ENCODE peak calls at places on chromosome 5, in seven cellular contexts. B is A673, Q is neuronal stem cell, C is dorsolateral prefrontal cortex, T is astrocyte, D is fibroblast of mammary gland, N is PC-3. M is an unnamed sample.

GRCh38 chr5:148807845-148808244 is 18.6 kb upstream of the ADRB2 start:
- DNase-seq in B (no peak), Q (no peak), C (no peak), T (peak), D (no peak), N (no peak), M (no peak)

GRCh38 chr5:132687995-132688394 is 14.2 kb downstream of the IL4 start:
- DNase-seq in B (no peak), Q (no peak), C (no peak), T (no peak), D (no peak), N (no peak), M (no peak)

GRCh38 chr5:75049581-75050274 is 2.6 kb downstream of the GCNT4 start:
- DNase-seq in B (peak), Q (peak), C (peak), T (peak), D (peak), N (peak), M (no peak)

GRCh38 chr5:34682926-34683623 is 26.9 kb downstream of the RAI14 start:
- DNase-seq in B (no peak), Q (no peak), C (no peak), T (peak), D (peak), N (peak), M (peak)

GRCh38 chr5:11234501-11234911 is 473.5 kb upstream of the DAP start:
- DNase-seq in B (no peak), Q (no peak), C (no peak), T (no peak), D (no peak), N (no peak), M (no peak)

GRCh38 chr5:69224520-69224919 is 10.2 kb upstream of the CDK7 start:
- DNase-seq in B (no peak), Q (no peak), C (no peak), T (no peak), D (no peak), N (peak), M (no peak)

GRCh38 chr5:37355161-37355560 is 15.7 kb downstream of the NUP155 start:
- DNase-seq in B (no peak), Q (no peak), C (no peak), T (no peak), D (no peak), N (no peak), M (no peak)

GRCh38 chr5:166377756-166378155 is 1913.7 kb upstream of the WWC1 start:
- DNase-seq in B (no peak), Q (no peak), C (no peak), T (no peak), D (no peak), N (no peak), M (no peak)

GRCh38 chr5:162209005-162209605 is 141.5 kb downstream of the GABRG2 start:
- DNase-seq in B (peak), Q (peak), C (peak), T (no peak), D (no peak), N (peak), M (peak)

GRCh38 chr5:41738695-41739354 is 131.4 kb downstream of the OXCT1 start:
- DNase-seq in B (no peak), Q (no peak), C (no peak), T (no peak), D (no peak), N (no peak), M (no peak)

GRCh38 chr5:140109050-140109817 is 4.7 kb upstream of the PURA start:
- DNase-seq in B (no peak), Q (no peak), C (peak), T (no peak), D (peak), N (peak), M (no peak)

GRCh38 chr5:96758621-96759020 is 49.1 kb downstream of the ERAP1 start:
- DNase-seq in B (no peak), Q (no peak), C (no peak), T (peak), D (peak), N (no peak), M (no peak)

GRCh38 chr5:57538341-57538955 is 55.8 kb upstream of the ACTBL2 start:
- DNase-seq in B (peak), Q (no peak), C (peak), T (peak), D (peak), N (peak), M (peak)

GRCh38 chr5:104080646-104081175 is 518.1 kb upstream of the NUDT12 start:
- DNase-seq in B (no peak), Q (no peak), C (no peak), T (no peak), D (no peak), N (no peak), M (no peak)

GRCh38 chr5:38926121-38926520 is 80.3 kb downstream of the OSMR start:
- DNase-seq in B (no peak), Q (no peak), C (no peak), T (peak), D (peak), N (no peak), M (peak)

GRCh38 chr5:111254613-111255012 is 30.4 kb downstream of the CAMK4 start:
- DNase-seq in B (no peak), Q (no peak), C (no peak), T (peak), D (peak), N (no peak), M (no peak)

GRCh38 chr5:155529366-155529765 is 515.8 kb downstream of the KIF4B start:
- DNase-seq in B (no peak), Q (no peak), C (no peak), T (no peak), D (peak), N (no peak), M (no peak)

GRCh38 chr5:1056611-1057484 is 48.2 kb downstream of the NKD2 start:
- DNase-seq in B (no peak), Q (no peak), C (no peak), T (no peak), D (no peak), N (no peak), M (no peak)

GRCh38 chr5:57402348-57402747 is 80.3 kb downstream of the ACTBL2 start:
- DNase-seq in B (no peak), Q (no peak), C (no peak), T (no peak), D (no peak), N (no peak), M (no peak)

GRCh38 chr5:96924016-96924443 is 11.8 kb upstream of the LNPEP start:
- DNase-seq in B (no peak), Q (no peak), C (no peak), T (no peak), D (no peak), N (peak), M (no peak)

GRCh38 chr5:134451618-134452505 is 40.2 kb upstream of the CDKN2AIPNL start:
- DNase-seq in B (peak), Q (no peak), C (peak), T (peak), D (peak), N (peak), M (no peak)

GRCh38 chr5:134345996-134346395 is 21.0 kb downstream of the CDKL3 start:
- DNase-seq in B (no peak), Q (no peak), C (no peak), T (no peak), D (no peak), N (peak), M (peak)

GRCh38 chr5:59768204-59769040 is 125.1 kb downstream of the PDE4D start:
- DNase-seq in B (peak), Q (peak), C (peak), T (peak), D (peak), N (peak), M (no peak)

GRCh38 chr5:59770953-59771352 is 122.6 kb downstream of the PDE4D start:
- DNase-seq in B (no peak), Q (no peak), C (no peak), T (no peak), D (no peak), N (no peak), M (no peak)

GRCh38 chr5:59767753-59768159 is 125.8 kb downstream of the PDE4D start:
- DNase-seq in B (no peak), Q (no peak), C (no peak), T (peak), D (no peak), N (no peak), M (no peak)

GRCh38 chr5:59769832-59770231 is 123.7 kb downstream of the PDE4D start:
- DNase-seq in B (no peak), Q (no peak), C (no peak), T (peak), D (peak), N (peak), M (no peak)

DNA sequence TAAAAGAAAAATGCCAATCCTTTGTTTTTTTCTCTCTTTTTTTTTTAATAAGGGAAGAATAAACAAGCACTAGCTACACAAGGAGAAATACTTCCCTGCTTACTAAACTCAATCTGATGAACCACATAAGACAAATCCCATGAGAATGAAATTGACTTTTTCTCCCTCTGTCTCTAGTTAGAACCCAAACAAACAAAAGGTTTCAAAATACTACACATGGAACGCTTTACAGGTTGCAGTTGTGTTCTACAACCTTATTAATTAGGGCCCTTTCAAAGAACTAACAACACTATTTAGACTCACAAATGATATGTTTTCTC is 124.5 kb downstream of the PDE4D start:
- DNase-seq in B (no peak), Q (no peak), C (no peak), T (no peak), D (peak), N (no peak), M (no peak)
- H3K4me3 ChIP-seq in B (peak), Q (peak), C (peak), T (peak), D (peak), N (peak), M (peak)

GRCh38 chr5:43020294-43020711 is 19.8 kb downstream of the ANXA2R start:
- DNase-seq in B (no peak), Q (no peak), C (no peak), T (peak), D (peak), N (no peak), M (no peak)
- H3K4me3 ChIP-seq in B (peak), Q (peak), C (peak), T (peak), D (peak), N (peak), M (peak)

DNA sequence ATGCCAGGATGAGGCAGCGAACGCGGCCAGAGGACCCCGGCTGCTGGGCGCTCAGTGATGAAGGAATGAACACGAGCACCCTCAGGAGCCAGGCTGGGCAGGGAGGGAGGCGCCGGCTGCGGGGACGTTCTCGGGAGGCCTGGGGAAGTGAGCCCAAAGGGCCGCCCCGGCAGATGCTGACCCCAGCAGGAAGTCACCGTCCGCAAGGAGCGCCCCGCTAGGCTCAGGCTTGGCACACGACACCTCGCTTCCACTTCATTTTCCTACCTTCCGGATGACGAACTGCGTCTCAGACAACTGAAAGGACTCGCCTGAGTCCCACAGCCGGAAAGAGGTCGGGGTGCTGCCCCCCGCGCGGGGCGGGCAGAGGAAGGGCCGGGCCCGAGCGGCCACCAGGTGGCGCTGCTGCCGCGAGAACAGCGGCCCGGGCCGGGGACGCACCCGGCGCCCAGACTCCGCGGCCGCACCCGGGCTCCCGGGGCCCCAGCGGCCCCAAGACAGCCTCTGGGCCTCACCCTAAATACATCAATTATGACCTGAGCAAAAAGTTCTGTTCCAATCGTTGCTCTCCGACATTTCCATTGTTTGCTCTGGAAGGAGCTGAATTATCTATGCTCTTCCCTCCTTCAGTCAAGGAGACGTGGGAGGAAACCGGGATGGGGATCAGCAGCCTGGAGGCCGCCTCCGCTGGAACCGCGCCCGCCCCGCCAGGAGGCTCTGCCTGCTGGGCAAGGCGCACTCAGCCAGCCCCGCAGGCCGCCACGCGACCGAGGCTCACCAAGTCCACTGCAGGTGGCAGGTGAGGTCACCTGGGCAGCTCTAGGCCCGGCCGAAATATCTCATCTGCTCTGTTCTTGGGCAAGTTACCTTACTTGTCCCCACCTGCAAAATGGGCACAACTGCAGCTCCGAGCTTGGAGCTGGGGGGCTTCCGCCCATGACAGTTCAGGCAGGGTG is 107.0 kb downstream of the ZNF354C start:
- DNase-seq in B (peak), Q (peak), C (peak), T (peak), D (peak), N (peak), M (no peak)
- H3K4me3 ChIP-seq in B (peak), Q (no peak), C (peak), T (peak), D (peak), N (no peak), M (no peak)

GRCh38 chr5:59559323-59559722 is 334.2 kb downstream of the PDE4D start:
- DNase-seq in B (no peak), Q (no peak), C (no peak), T (no peak), D (no peak), N (no peak), M (no peak)
- H3K4me3 ChIP-seq in B (no peak), Q (no peak), C (no peak), T (no peak), D (no peak), N (no peak), M (no peak)

GRCh38 chr5:143395638-143396352 is 7.7 kb downstream of the NR3C1 start:
- DNase-seq in B (no peak), Q (no peak), C (no peak), T (no peak), D (peak), N (peak), M (no peak)

GRCh38 chr5:143398451-143399237 is 4.8 kb downstream of the NR3C1 start:
- DNase-seq in B (no peak), Q (no peak), C (no peak), T (no peak), D (peak), N (peak), M (no peak)

GRCh38 chr5:143398053-143398355 is 5.5 kb downstream of the NR3C1 start:
- DNase-seq in B (peak), Q (no peak), C (no peak), T (no peak), D (peak), N (no peak), M (no peak)

GRCh38 chr5:143396353-143396940 is 7.0 kb downstream of the NR3C1 start:
- DNase-seq in B (no peak), Q (no peak), C (no peak), T (no peak), D (peak), N (no peak), M (no peak)

DNA sequence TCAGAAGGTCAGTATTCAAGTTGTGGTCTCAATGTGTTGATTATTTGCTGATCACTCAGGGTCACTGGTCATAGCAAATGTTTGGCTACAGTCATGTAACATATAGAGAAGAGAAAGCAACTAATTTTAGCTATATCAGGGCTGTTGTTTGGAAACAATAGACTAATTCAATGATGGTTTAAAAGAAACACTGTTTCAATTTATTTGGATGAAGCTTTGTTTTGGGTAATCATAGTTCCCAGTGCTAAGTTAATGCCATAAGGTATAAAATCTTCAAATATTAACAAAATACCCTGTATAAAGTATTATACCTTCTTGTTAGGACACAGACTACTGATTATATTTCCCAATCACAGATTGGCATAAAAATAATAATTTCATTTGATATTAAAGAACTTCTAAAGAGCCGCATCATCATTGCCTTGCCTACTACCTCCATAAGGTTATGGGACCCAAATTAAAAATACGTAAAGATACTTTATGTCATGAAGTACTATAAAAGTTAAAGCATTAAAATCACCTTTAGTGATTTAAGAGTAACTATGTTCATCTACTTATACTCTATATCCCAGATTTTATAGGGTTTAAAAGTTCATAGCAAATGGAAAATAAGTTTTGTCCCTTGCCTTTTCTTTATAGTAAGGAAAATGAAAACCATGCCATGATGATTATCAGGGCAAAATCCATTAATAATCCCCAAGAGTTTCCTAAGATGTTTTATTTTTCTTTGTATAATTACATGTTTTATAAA is 6.0 kb downstream of the NR3C1 start:
- DNase-seq in B (no peak), Q (no peak), C (no peak), T (no peak), D (peak), N (no peak), M (no peak)
- H3K4me3 ChIP-seq in B (no peak), Q (no peak), C (peak), T (peak), D (peak), N (peak), M (no peak)

GRCh38 chr5:181217805-181218065 is 5.3 kb upstream of the TRIM41 start:
- DNase-seq in B (no peak), Q (no peak), C (peak), T (no peak), D (no peak), N (no peak), M (no peak)

GRCh38 chr5:181219262-181220177 is 3.6 kb upstream of the TRIM41 start:
- DNase-seq in B (no peak), Q (no peak), C (no peak), T (no peak), D (no peak), N (no peak), M (no peak)

GRCh38 chr5:181217111-181217804 is 5.8 kb upstream of the TRIM41 start:
- DNase-seq in B (peak), Q (peak), C (peak), T (peak), D (peak), N (peak), M (no peak)

GRCh38 chr5:181218795-181219124 is 4.3 kb upstream of the TRIM41 start:
- DNase-seq in B (peak), Q (no peak), C (no peak), T (no peak), D (no peak), N (no peak), M (no peak)

GRCh38 chr5:181215997-181216982 is 6.8 kb upstream of the TRIM41 start:
- DNase-seq in B (peak), Q (no peak), C (no peak), T (no peak), D (peak), N (peak), M (no peak)
- H3K4me3 ChIP-seq in B (peak), Q (peak), C (peak), T (peak), D (peak), N (peak), M (no peak)

GRCh38 chr5:159094745-159095144 is 5.0 kb downstream of the EBF1 start:
- DNase-seq in B (peak), Q (no peak), C (no peak), T (peak), D (peak), N (peak), M (no peak)

GRCh38 chr5:159095218-159095617 is 4.5 kb downstream of the EBF1 start:
- DNase-seq in B (no peak), Q (no peak), C (no peak), T (no peak), D (peak), N (no peak), M (no peak)

GRCh38 chr5:159097461-159098284 is 2.0 kb downstream of the EBF1 start:
- DNase-seq in B (no peak), Q (peak), C (no peak), T (peak), D (peak), N (no peak), M (no peak)

GRCh38 chr5:159096555-159097460 is 2.9 kb downstream of the EBF1 start:
- DNase-seq in B (no peak), Q (peak), C (no peak), T (no peak), D (no peak), N (no peak), M (no peak)

DNA sequence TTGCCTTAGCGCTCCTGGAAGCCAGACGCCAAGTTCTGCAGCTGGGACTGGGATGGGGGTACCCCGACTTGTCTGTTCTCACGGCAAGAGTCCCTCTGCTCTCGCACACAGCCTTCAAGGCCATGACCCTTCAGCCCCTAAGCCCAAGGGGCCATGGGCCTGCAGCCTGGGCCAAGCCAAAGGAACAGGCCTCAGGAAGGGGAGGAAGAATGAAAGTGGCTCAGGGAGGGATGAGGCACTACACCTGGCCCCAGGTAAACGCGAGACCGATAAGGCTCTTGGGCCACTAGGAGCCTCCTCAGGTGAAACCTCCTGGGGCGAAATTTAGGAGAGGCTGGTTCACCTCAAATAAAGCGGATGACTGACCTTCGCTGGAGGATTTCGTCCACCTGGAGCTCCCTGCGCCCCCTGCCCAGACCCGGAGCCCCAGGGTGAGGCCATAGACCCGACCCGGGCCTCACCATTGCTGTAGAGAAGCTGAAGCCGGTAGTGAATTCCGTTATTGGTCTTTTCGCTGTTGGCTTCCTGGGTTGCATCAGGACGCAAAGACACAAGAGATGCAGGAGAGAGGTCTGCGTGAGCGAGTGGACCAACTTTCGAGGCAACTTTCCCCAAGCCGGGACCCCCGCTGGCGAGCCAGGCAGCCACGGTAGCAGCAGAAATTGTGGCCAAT is 3.7 kb downstream of the EBF1 start:
- DNase-seq in B (no peak), Q (no peak), C (no peak), T (no peak), D (peak), N (no peak), M (no peak)
- H3K4me3 ChIP-seq in B (no peak), Q (no peak), C (peak), T (no peak), D (peak), N (no peak), M (no peak)